ENCODE peak calls at places on chromosome 5, in six cellular contexts. One of them, this sample, is unnamed.

GRCh38 chr5:117800261-117800660 is 1188.1 kb downstream of the DTWD2 start:
- DNase-seq in hepatocyte: peak; percentile 22
- DNase-seq in heart right ventricle: no peak
- DNase-seq in IMR-90: peak; percentile 51
- DNase-seq in breast epithelium: no peak
- DNase-seq in left ventricle myocardium inferior: no peak
- DNase-seq in this sample: no peak

GRCh38 chr5:148335259-148335658 is at the start of gene SPINK9:
- DNase-seq in hepatocyte: no peak
- DNase-seq in heart right ventricle: no peak
- DNase-seq in IMR-90: no peak
- DNase-seq in breast epithelium: no peak
- DNase-seq in left ventricle myocardium inferior: no peak
- DNase-seq in this sample: no peak

GRCh38 chr5:145237843-145238242 is 597.3 kb downstream of the PRELID2 start:
- DNase-seq in hepatocyte: peak; percentile 87
- DNase-seq in heart right ventricle: no peak
- DNase-seq in IMR-90: peak; percentile 24
- DNase-seq in breast epithelium: no peak
- DNase-seq in left ventricle myocardium inferior: no peak
- DNase-seq in this sample: no peak

GRCh38 chr5:143648696-143649095 is 163.3 kb upstream of the HMHB1 start:
- DNase-seq in hepatocyte: no peak
- DNase-seq in heart right ventricle: no peak
- DNase-seq in IMR-90: no peak
- DNase-seq in breast epithelium: no peak
- DNase-seq in left ventricle myocardium inferior: no peak
- DNase-seq in this sample: no peak

GRCh38 chr5:76402880-76403712 is at the start of gene IQGAP2:
- DNase-seq in hepatocyte: peak; percentile 91
- DNase-seq in heart right ventricle: peak; percentile 69
- DNase-seq in IMR-90: peak; percentile 34
- DNase-seq in breast epithelium: peak; percentile 71
- DNase-seq in left ventricle myocardium inferior: peak; percentile 66
- DNase-seq in this sample: peak; percentile 91

GRCh38 chr5:30279237-30279636 is 914.2 kb upstream of the CDH6 start:
- DNase-seq in hepatocyte: no peak
- DNase-seq in heart right ventricle: no peak
- DNase-seq in IMR-90: peak; percentile 4
- DNase-seq in breast epithelium: no peak
- DNase-seq in left ventricle myocardium inferior: no peak
- DNase-seq in this sample: no peak

GRCh38 chr5:156393980-156394379 is 67.0 kb downstream of the SGCD start:
- DNase-seq in hepatocyte: no peak
- DNase-seq in heart right ventricle: no peak
- DNase-seq in IMR-90: no peak
- DNase-seq in breast epithelium: no peak
- DNase-seq in left ventricle myocardium inferior: no peak
- DNase-seq in this sample: no peak

GRCh38 chr5:133519191-133519590 is 93.2 kb downstream of the FSTL4 start:
- DNase-seq in hepatocyte: no peak
- DNase-seq in heart right ventricle: no peak
- DNase-seq in IMR-90: no peak
- DNase-seq in breast epithelium: no peak
- DNase-seq in left ventricle myocardium inferior: no peak
- DNase-seq in this sample: no peak

GRCh38 chr5:72597456-72597948 is 90.3 kb upstream of the ZNF366 start:
- DNase-seq in hepatocyte: peak; percentile 75
- DNase-seq in heart right ventricle: no peak
- DNase-seq in IMR-90: peak; percentile 95
- DNase-seq in breast epithelium: no peak
- DNase-seq in left ventricle myocardium inferior: no peak
- DNase-seq in this sample: no peak

GRCh38 chr5:176466245-176466871 is 18.2 kb downstream of the FAF2 start:
- DNase-seq in hepatocyte: peak; percentile 36
- DNase-seq in heart right ventricle: no peak
- DNase-seq in IMR-90: peak; percentile 87
- DNase-seq in breast epithelium: no peak
- DNase-seq in left ventricle myocardium inferior: no peak
- DNase-seq in this sample: no peak

GRCh38 chr5:126577415-126577814 is 17.6 kb downstream of the ALDH7A1 start:
- DNase-seq in hepatocyte: no peak
- DNase-seq in heart right ventricle: no peak
- DNase-seq in IMR-90: no peak
- DNase-seq in breast epithelium: no peak
- DNase-seq in left ventricle myocardium inferior: no peak
- DNase-seq in this sample: no peak

GRCh38 chr5:126575644-126576043 is 19.4 kb downstream of the ALDH7A1 start:
- DNase-seq in hepatocyte: no peak
- DNase-seq in heart right ventricle: no peak
- DNase-seq in IMR-90: no peak
- DNase-seq in breast epithelium: no peak
- DNase-seq in left ventricle myocardium inferior: no peak
- DNase-seq in this sample: no peak

GRCh38 chr5:126576974-126577373 is 18.0 kb downstream of the ALDH7A1 start:
- DNase-seq in hepatocyte: no peak
- DNase-seq in heart right ventricle: no peak
- DNase-seq in IMR-90: no peak
- DNase-seq in breast epithelium: no peak
- DNase-seq in left ventricle myocardium inferior: no peak
- DNase-seq in this sample: no peak

GRCh38 chr5:126579716-126580115 is 15.3 kb downstream of the ALDH7A1 start:
- DNase-seq in hepatocyte: no peak
- DNase-seq in heart right ventricle: no peak
- DNase-seq in IMR-90: no peak
- DNase-seq in breast epithelium: no peak
- DNase-seq in left ventricle myocardium inferior: no peak
- DNase-seq in this sample: no peak
- H3K36me3 ChIP-seq in hepatocyte: no peaks in the 10 kb centered on the region
- H3K36me3 ChIP-seq in heart right ventricle: peaks cover 99% of the 10 kb centered on the region
- H3K36me3 ChIP-seq in IMR-90: peaks cover 30% of the 10 kb centered on the region
- H3K36me3 ChIP-seq in breast epithelium: no peaks in the 10 kb centered on the region
- H3K36me3 ChIP-seq in left ventricle myocardium inferior: peaks cover 93% of the 10 kb centered on the region
- H3K36me3 ChIP-seq in this sample: no peaks in the 10 kb centered on the region

GRCh38 chr5:178622679-178623247 is 4.1 kb downstream of the CLK4 start:
- DNase-seq in hepatocyte: no peak
- DNase-seq in heart right ventricle: no peak
- DNase-seq in IMR-90: no peak
- DNase-seq in breast epithelium: no peak
- DNase-seq in left ventricle myocardium inferior: no peak
- DNase-seq in this sample: no peak
- H3K36me3 ChIP-seq in hepatocyte: peaks cover 4% of the 10 kb centered on the region
- H3K36me3 ChIP-seq in heart right ventricle: peaks cover 57% of the 10 kb centered on the region
- H3K36me3 ChIP-seq in IMR-90: peaks cover 19% of the 10 kb centered on the region
- H3K36me3 ChIP-seq in breast epithelium: peaks cover 4% of the 10 kb centered on the region
- H3K36me3 ChIP-seq in left ventricle myocardium inferior: peaks cover 53% of the 10 kb centered on the region
- H3K36me3 ChIP-seq in this sample: peaks cover 5% of the 10 kb centered on the region

DNA sequence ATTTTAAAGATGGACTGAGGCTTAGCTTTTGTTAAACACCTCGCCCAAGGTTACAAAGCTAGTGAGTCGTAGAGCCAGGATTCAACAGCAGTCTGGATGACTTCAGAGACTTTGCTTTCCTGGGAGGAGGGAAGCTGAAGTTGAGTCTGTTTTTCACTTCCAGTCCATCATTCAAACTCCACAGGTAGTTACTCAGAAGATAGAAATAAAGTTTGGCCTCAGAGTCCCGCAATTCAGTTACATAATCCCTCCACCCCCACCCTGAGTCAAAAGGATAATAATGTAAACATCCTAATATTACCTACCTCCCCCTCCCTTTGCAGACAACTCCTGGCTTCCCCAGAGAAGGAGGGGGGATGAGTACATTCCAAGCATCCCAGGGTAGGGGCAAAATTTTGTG is 8.1 kb downstream of the HBEGF start:
- DNase-seq in hepatocyte: no peak
- DNase-seq in heart right ventricle: no peak
- DNase-seq in IMR-90: peak; percentile 68
- DNase-seq in breast epithelium: no peak
- DNase-seq in left ventricle myocardium inferior: no peak
- DNase-seq in this sample: no peak
- H3K36me3 ChIP-seq in hepatocyte: no peaks in the 10 kb centered on the region
- H3K36me3 ChIP-seq in heart right ventricle: peaks cover 91% of the 10 kb centered on the region
- H3K36me3 ChIP-seq in IMR-90: peaks cover 18% of the 10 kb centered on the region
- H3K36me3 ChIP-seq in breast epithelium: no peaks in the 10 kb centered on the region
- H3K36me3 ChIP-seq in left ventricle myocardium inferior: peaks cover 45% of the 10 kb centered on the region
- H3K36me3 ChIP-seq in this sample: no peaks in the 10 kb centered on the region

DNA sequence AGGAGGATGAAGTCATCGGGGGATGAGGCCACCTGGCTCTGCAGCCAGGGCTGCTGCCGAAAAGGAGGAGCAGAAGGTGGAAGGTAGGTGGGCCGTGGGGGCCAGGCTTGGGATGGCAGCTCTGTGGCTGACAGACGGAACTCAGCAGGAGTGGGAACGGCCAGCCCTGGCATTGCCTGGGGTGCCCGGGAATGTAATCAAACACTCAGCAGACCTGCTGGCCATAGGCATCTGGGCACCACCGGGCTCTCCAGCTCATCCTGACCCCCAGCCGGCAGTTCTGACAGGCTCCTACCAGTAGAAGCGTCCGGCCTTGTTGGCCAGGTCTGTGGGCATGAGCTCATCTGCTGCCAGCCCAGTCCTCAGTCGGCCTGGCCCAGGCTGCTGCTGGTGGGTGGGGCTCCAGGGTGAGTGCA is 4.3 kb upstream of the FAT2 start:
- DNase-seq in hepatocyte: no peak
- DNase-seq in heart right ventricle: peak; percentile 42
- DNase-seq in IMR-90: no peak
- DNase-seq in breast epithelium: no peak
- DNase-seq in left ventricle myocardium inferior: peak; percentile 39
- DNase-seq in this sample: no peak
- H3K36me3 ChIP-seq in hepatocyte: no peaks in the 10 kb centered on the region
- H3K36me3 ChIP-seq in heart right ventricle: no peaks in the 10 kb centered on the region
- H3K36me3 ChIP-seq in IMR-90: no peaks in the 10 kb centered on the region
- H3K36me3 ChIP-seq in breast epithelium: no peaks in the 10 kb centered on the region
- H3K36me3 ChIP-seq in left ventricle myocardium inferior: no peaks in the 10 kb centered on the region
- H3K36me3 ChIP-seq in this sample: no peaks in the 10 kb centered on the region

GRCh38 chr5:14487896-14488570 is 93.6 kb upstream of the OTULINL start:
- DNase-seq in hepatocyte: no peak
- DNase-seq in heart right ventricle: no peak
- DNase-seq in IMR-90: no peak
- DNase-seq in breast epithelium: no peak
- DNase-seq in left ventricle myocardium inferior: no peak
- DNase-seq in this sample: no peak
- H3K36me3 ChIP-seq in hepatocyte: no peaks in the 10 kb centered on the region
- H3K36me3 ChIP-seq in heart right ventricle: peaks cover 96% of the 10 kb centered on the region
- H3K36me3 ChIP-seq in IMR-90: peaks cover 81% of the 10 kb centered on the region
- H3K36me3 ChIP-seq in breast epithelium: peaks cover 6% of the 10 kb centered on the region
- H3K36me3 ChIP-seq in left ventricle myocardium inferior: peaks cover 98% of the 10 kb centered on the region
- H3K36me3 ChIP-seq in this sample: peaks cover 57% of the 10 kb centered on the region

DNA sequence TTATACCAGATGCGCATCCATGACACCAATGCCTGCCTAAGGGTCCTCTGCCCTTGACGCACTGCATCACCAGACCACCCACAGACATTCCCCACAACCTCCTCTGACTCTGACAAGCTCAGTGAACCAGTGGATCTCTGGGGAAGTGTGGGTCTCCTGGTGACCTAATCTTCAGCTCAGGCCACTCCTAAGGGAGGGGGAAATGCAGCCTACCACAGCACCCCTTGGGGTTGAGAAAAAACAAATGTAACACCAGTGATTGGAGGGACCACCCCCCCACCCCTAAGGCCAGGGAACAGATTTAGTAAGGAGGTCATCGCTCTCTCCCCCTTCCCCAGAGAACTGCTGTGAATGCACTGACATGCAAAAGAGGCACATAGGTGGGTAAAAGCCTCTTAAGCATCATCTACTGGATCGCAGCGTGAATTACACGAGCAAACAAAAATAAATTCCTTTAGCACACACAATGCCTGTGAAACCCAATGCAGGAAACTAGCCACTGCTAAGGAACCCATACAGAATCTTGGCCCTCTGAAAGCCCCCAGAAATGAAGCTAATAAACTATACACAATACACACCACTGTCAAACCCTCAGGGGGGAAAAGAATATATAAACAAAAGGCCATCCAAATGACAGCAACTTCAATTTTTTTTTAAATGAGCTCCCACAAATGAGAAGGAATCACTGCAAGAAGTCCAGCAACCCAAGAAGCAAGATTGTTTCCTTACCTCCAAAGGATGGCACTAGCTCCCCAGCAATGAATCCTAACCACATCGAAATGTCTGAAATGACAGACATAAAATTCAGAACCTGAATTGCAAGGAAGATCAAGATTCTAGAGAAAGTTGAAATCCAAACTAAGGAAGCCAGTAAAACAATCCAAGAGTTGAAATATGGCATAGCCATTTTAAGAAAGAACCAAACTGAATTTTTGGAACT is 513.7 kb upstream of the PTGER4 start:
- DNase-seq in hepatocyte: no peak
- DNase-seq in heart right ventricle: no peak
- DNase-seq in IMR-90: peak; percentile 19
- DNase-seq in breast epithelium: no peak
- DNase-seq in left ventricle myocardium inferior: no peak
- DNase-seq in this sample: no peak
- H3K36me3 ChIP-seq in hepatocyte: no peaks in the 10 kb centered on the region
- H3K36me3 ChIP-seq in heart right ventricle: no peaks in the 10 kb centered on the region
- H3K36me3 ChIP-seq in IMR-90: no peaks in the 10 kb centered on the region
- H3K36me3 ChIP-seq in breast epithelium: no peaks in the 10 kb centered on the region
- H3K36me3 ChIP-seq in left ventricle myocardium inferior: no peaks in the 10 kb centered on the region
- H3K36me3 ChIP-seq in this sample: no peaks in the 10 kb centered on the region